ENCODE peak calls at places on chromosomes 2 and 18, in five cellular contexts. One of them, this sample, is unnamed.

GRCh38 chr2:52117299-52117698 is 1085.4 kb upstream of the NRXN1 start:
- DNase-seq in iris pigment epithelial cell: peak; percentile 84
- DNase-seq in cerebellum: no peak
- DNase-seq in ACHN: no peak
- DNase-seq in sigmoid colon: no peak
- DNase-seq in this sample: peak; percentile 60

GRCh38 chr2:88016948-88017779 is 817 bp upstream of the RNU2-63P start:
- DNase-seq in cerebellum: peak; percentile 74
- DNase-seq in sigmoid colon: peak; percentile 72
- DNase-seq in iris pigment epithelial cell: no peak
- DNase-seq in ACHN: peak; percentile 72
- DNase-seq in this sample: no peak

GRCh38 chr18:27728659-27729058 is 448.3 kb downstream of the CDH2 start:
- DNase-seq in cerebellum: no peak
- DNase-seq in iris pigment epithelial cell: peak; percentile 36
- DNase-seq in sigmoid colon: no peak
- DNase-seq in ACHN: no peak
- DNase-seq in this sample: no peak

GRCh38 chr2:120237491-120237902 is 14.3 kb upstream of the TMEM185B start:
- DNase-seq in iris pigment epithelial cell: peak; percentile 70
- DNase-seq in ACHN: peak; percentile 90
- DNase-seq in cerebellum: no peak
- DNase-seq in sigmoid colon: no peak
- DNase-seq in this sample: peak; percentile 89

GRCh38 chr18:48575301-48575657 is 36.4 kb downstream of the CTIF start:
- DNase-seq in ACHN: no peak
- DNase-seq in cerebellum: no peak
- DNase-seq in sigmoid colon: no peak
- DNase-seq in iris pigment epithelial cell: no peak
- DNase-seq in this sample: no peak

GRCh38 chr18:8389391-8390340 is 219.6 kb upstream of the RAB12 start:
- DNase-seq in cerebellum: no peak
- DNase-seq in iris pigment epithelial cell: peak; percentile 82
- DNase-seq in ACHN: peak; percentile 57
- DNase-seq in sigmoid colon: peak; percentile 76
- DNase-seq in this sample: peak; percentile 71

GRCh38 chr2:231923951-231924888 is 2.0 kb downstream of the NPPC start:
- DNase-seq in ACHN: no peak
- DNase-seq in sigmoid colon: peak; percentile 33
- DNase-seq in cerebellum: no peak
- DNase-seq in iris pigment epithelial cell: no peak
- DNase-seq in this sample: no peak

GRCh38 chr2:17578466-17578928 is 38.0 kb downstream of the VSNL1 start:
- DNase-seq in sigmoid colon: no peak
- DNase-seq in cerebellum: peak; percentile 84
- DNase-seq in iris pigment epithelial cell: no peak
- DNase-seq in ACHN: no peak
- DNase-seq in this sample: no peak

GRCh38 chr2:237998530-237998929 is 31.7 kb downstream of the UBE2F start:
- DNase-seq in iris pigment epithelial cell: peak; percentile 82
- DNase-seq in cerebellum: no peak
- DNase-seq in sigmoid colon: no peak
- DNase-seq in ACHN: no peak
- DNase-seq in this sample: peak; percentile 32

GRCh38 chr2:207682557-207682956 is 28.9 kb upstream of the CCNYL1 start:
- DNase-seq in ACHN: no peak
- DNase-seq in sigmoid colon: no peak
- DNase-seq in iris pigment epithelial cell: no peak
- DNase-seq in cerebellum: no peak
- DNase-seq in this sample: no peak

GRCh38 chr2:121266543-121267106 is 18.4 kb downstream of the TFCP2L1 start:
- DNase-seq in cerebellum: no peak
- DNase-seq in iris pigment epithelial cell: no peak
- DNase-seq in ACHN: no peak
- DNase-seq in sigmoid colon: no peak
- DNase-seq in this sample: no peak

GRCh38 chr18:48655460-48655859 is 116.6 kb downstream of the CTIF start:
- DNase-seq in cerebellum: no peak
- DNase-seq in sigmoid colon: no peak
- DNase-seq in ACHN: no peak
- DNase-seq in iris pigment epithelial cell: no peak
- DNase-seq in this sample: no peak

GRCh38 chr2:177078416-177078815 is 134.2 kb upstream of the HNRNPA3 start:
- DNase-seq in cerebellum: peak; percentile 28
- DNase-seq in sigmoid colon: peak; percentile 98
- DNase-seq in iris pigment epithelial cell: peak; percentile 12
- DNase-seq in ACHN: no peak
- DNase-seq in this sample: no peak

GRCh38 chr2:140128909-140129308 is 1348.7 kb upstream of the NXPH2 start:
- DNase-seq in sigmoid colon: no peak
- DNase-seq in iris pigment epithelial cell: no peak
- DNase-seq in cerebellum: no peak
- DNase-seq in ACHN: no peak
- DNase-seq in this sample: no peak

GRCh38 chr2:203489531-203489930 is 45.6 kb downstream of the RAPH1 start:
- DNase-seq in sigmoid colon: no peak
- DNase-seq in iris pigment epithelial cell: no peak
- DNase-seq in cerebellum: no peak
- DNase-seq in ACHN: no peak
- DNase-seq in this sample: no peak

GRCh38 chr2:9991829-9992273 is 40.4 kb downstream of the GRHL1 start:
- DNase-seq in sigmoid colon: no peak
- DNase-seq in iris pigment epithelial cell: no peak
- DNase-seq in cerebellum: no peak
- DNase-seq in ACHN: peak; percentile 96
- DNase-seq in this sample: no peak

GRCh38 chr2:221997100-221997499 is 301.7 kb downstream of the PAX3 start:
- DNase-seq in cerebellum: no peak
- DNase-seq in iris pigment epithelial cell: peak; percentile 93
- DNase-seq in ACHN: peak; percentile 97
- DNase-seq in sigmoid colon: no peak
- DNase-seq in this sample: peak; percentile 75

GRCh38 chr2:235238537-235238936 is 255.3 kb upstream of the AGAP1 start:
- DNase-seq in iris pigment epithelial cell: peak; percentile 53
- DNase-seq in ACHN: no peak
- DNase-seq in sigmoid colon: peak; percentile 75
- DNase-seq in cerebellum: no peak
- DNase-seq in this sample: peak; percentile 60

GRCh38 chr18:67117804-67118203 is 398.7 kb downstream of the DSEL start:
- DNase-seq in iris pigment epithelial cell: peak; percentile 52
- DNase-seq in cerebellum: no peak
- DNase-seq in sigmoid colon: no peak
- DNase-seq in ACHN: no peak
- DNase-seq in this sample: peak; percentile 28

GRCh38 chr2:120554625-120555032 is 181.0 kb upstream of the GLI2 start:
- DNase-seq in ACHN: no peak
- DNase-seq in iris pigment epithelial cell: no peak
- DNase-seq in cerebellum: no peak
- DNase-seq in sigmoid colon: no peak
- DNase-seq in this sample: no peak

GRCh38 chr2:138724296-138724695 is 55.9 kb downstream of the NXPH2 start:
- DNase-seq in sigmoid colon: no peak
- DNase-seq in ACHN: no peak
- DNase-seq in cerebellum: no peak
- DNase-seq in iris pigment epithelial cell: no peak
- DNase-seq in this sample: no peak

GRCh38 chr2:9236867-9237266 is 30.3 kb downstream of the ASAP2 start:
- DNase-seq in ACHN: no peak
- DNase-seq in cerebellum: no peak
- DNase-seq in iris pigment epithelial cell: no peak
- DNase-seq in sigmoid colon: no peak
- DNase-seq in this sample: no peak

GRCh38 chr2:169069341-169069740 is at the start of gene DHRS9:
- DNase-seq in sigmoid colon: no peak
- DNase-seq in ACHN: peak; percentile 66
- DNase-seq in cerebellum: no peak
- DNase-seq in iris pigment epithelial cell: peak; percentile 89
- DNase-seq in this sample: peak; percentile 49

GRCh38 chr18:24915547-24915946 is 436.4 kb downstream of the ZNF521 start:
- DNase-seq in iris pigment epithelial cell: peak; percentile 31
- DNase-seq in sigmoid colon: no peak
- DNase-seq in ACHN: no peak
- DNase-seq in cerebellum: no peak
- DNase-seq in this sample: peak; percentile 79

GRCh38 chr18:49839012-49839411 is 25.7 kb upstream of the ACAA2 start:
- DNase-seq in iris pigment epithelial cell: peak; percentile 85
- DNase-seq in cerebellum: no peak
- DNase-seq in ACHN: peak; percentile 70
- DNase-seq in sigmoid colon: no peak
- DNase-seq in this sample: no peak

GRCh38 chr2:101717041-101717817 is 19.7 kb downstream of the MAP4K4 start:
- DNase-seq in cerebellum: no peak
- DNase-seq in iris pigment epithelial cell: no peak
- DNase-seq in ACHN: no peak
- DNase-seq in sigmoid colon: no peak
- DNase-seq in this sample: no peak

GRCh38 chr2:183383854-183384253 is 259.6 kb downstream of the NUP35 start:
- DNase-seq in sigmoid colon: no peak
- DNase-seq in iris pigment epithelial cell: no peak
- DNase-seq in ACHN: no peak
- DNase-seq in cerebellum: no peak
- DNase-seq in this sample: no peak

GRCh38 chr2:71150082-71150816 is 19.8 kb downstream of the MPHOSPH10 start:
- DNase-seq in sigmoid colon: no peak
- DNase-seq in ACHN: no peak
- DNase-seq in cerebellum: peak; percentile 31
- DNase-seq in iris pigment epithelial cell: peak; percentile 24
- DNase-seq in this sample: no peak

GRCh38 chr2:2904721-2905340 is 472.8 kb downstream of the EIPR1 start:
- DNase-seq in sigmoid colon: no peak
- DNase-seq in cerebellum: no peak
- DNase-seq in ACHN: no peak
- DNase-seq in iris pigment epithelial cell: no peak
- DNase-seq in this sample: no peak

GRCh38 chr2:179991344-179991743 is 15.8 kb downstream of the CWC22 start:
- DNase-seq in ACHN: no peak
- DNase-seq in sigmoid colon: no peak
- DNase-seq in iris pigment epithelial cell: no peak
- DNase-seq in cerebellum: no peak
- DNase-seq in this sample: no peak

GRCh38 chr2:226799211-226799975 is at the start of gene IRS1:
- DNase-seq in cerebellum: peak; percentile 75
- DNase-seq in ACHN: peak; percentile 84
- DNase-seq in sigmoid colon: peak; percentile 91
- DNase-seq in iris pigment epithelial cell: peak; percentile 88
- DNase-seq in this sample: peak; percentile 89

This sample was measured in mesenchymal stem cell.